ENCODE peak calls at places on chromosomes 7 and 10, in six cellular contexts. L is fibroblast of the aortic adventitia; D is kidney; R is CD4-positive, alpha-beta memory T cell; T is uterus; U is foreskin fibroblast. W is an unnamed sample.
A peak's percentile ranks its signal among the peaks of the same experiment; 100 is the strongest.

GRCh38 chr7:20217193-20217948 is at the start of gene MACC1:
- DNase-seq in D (peak; percentile 81), T (no peak), L (no peak), R (peak; percentile 24), U (no peak), W (no peak)

GRCh38 chr10:79178614-79179403 is 110.0 kb downstream of the ZMIZ1 start:
- DNase-seq in L (peak; percentile 86), D (peak; percentile 85), R (no peak), U (peak; percentile 84), T (peak; percentile 87), W (peak; percentile 82)

GRCh38 chr10:85995791-85996190 is 370.8 kb downstream of the GRID1 start:
- DNase-seq in R (no peak), T (no peak), D (no peak), L (no peak), U (peak; percentile 3), W (peak; percentile 36)

GRCh38 chr7:116952640-116953371 is 495 bp upstream of the ST7 start:
- DNase-seq in D (no peak), U (peak; percentile 74), T (peak; percentile 61), L (peak; percentile 57), R (no peak), W (peak; percentile 78)

GRCh38 chr10:119401671-119402395 is 140.7 kb downstream of the RGS10 start:
- DNase-seq in R (no peak), U (peak; percentile 99), T (peak; percentile 81), L (peak; percentile 98), D (no peak), W (peak; percentile 98)

GRCh38 chr7:70322786-70323185 is 724.5 kb downstream of the AUTS2 start:
- DNase-seq in L (no peak), T (no peak), R (no peak), D (no peak), U (no peak), W (no peak)

GRCh38 chr10:71289421-71290130 is 29.5 kb upstream of the SLC29A3 start:
- DNase-seq in R (no peak), D (no peak), U (peak; percentile 25), L (no peak), T (no peak), W (peak; percentile 10)

GRCh38 chr10:52673468-52673867 is 99.1 kb downstream of the MBL2 start:
- DNase-seq in D (no peak), T (no peak), R (no peak), L (no peak), U (no peak), W (no peak)

GRCh38 chr10:102713814-102714620 is at the start of gene ARL3:
- DNase-seq in D (peak; percentile 100), T (peak; percentile 97), R (peak; percentile 89), U (peak; percentile 100), L (peak; percentile 96), W (peak; percentile 100)

GRCh38 chr7:72016574-72016973 is 395.6 kb downstream of the CALN1 start:
- DNase-seq in U (no peak), D (no peak), L (no peak), T (no peak), R (no peak), W (no peak)

GRCh38 chr7:70060298-70061068 is 462.2 kb downstream of the AUTS2 start:
- DNase-seq in D (no peak), L (no peak), R (no peak), U (no peak), T (no peak), W (no peak)

GRCh38 chr10:77290528-77291155 is 347.0 kb downstream of the KCNMA1 start:
- DNase-seq in T (no peak), U (peak; percentile 84), D (no peak), R (no peak), L (peak; percentile 51), W (peak; percentile 91)

GRCh38 chr10:3091346-3091787 is 24.0 kb downstream of the PFKP start:
- DNase-seq in R (no peak), D (peak; percentile 81), L (peak; percentile 90), T (no peak), U (peak; percentile 85), W (peak; percentile 89)

GRCh38 chr10:30207485-30208052 is 141.5 kb downstream of the MTPAP start:
- DNase-seq in T (no peak), D (no peak), U (peak; percentile 26), L (no peak), R (no peak), W (no peak)

GRCh38 chr10:24370877-24371276 is 161.9 kb downstream of the KIAA1217 start:
- DNase-seq in L (no peak), D (no peak), T (no peak), R (no peak), U (peak; percentile 9), W (peak; percentile 16)

GRCh38 chr7:79692015-79692414 is 238.5 kb upstream of the MAGI2 start:
- DNase-seq in T (no peak), L (peak; percentile 58), D (no peak), U (peak; percentile 89), R (no peak), W (peak; percentile 83)

GRCh38 chr7:84647797-84648762 is 453.5 kb upstream of the SEMA3A start:
- DNase-seq in L (peak; percentile 96), T (no peak), U (peak; percentile 89), R (no peak), D (no peak), W (peak; percentile 77)

GRCh38 chr7:106482091-106482490 is 178.9 kb downstream of the CCDC71L start:
- DNase-seq in L (no peak), T (no peak), U (no peak), D (no peak), R (no peak), W (no peak)

GRCh38 chr7:86964973-86965726 is 94.3 kb downstream of the ELAPOR2 start:
- DNase-seq in R (no peak), U (no peak), D (no peak), L (no peak), T (no peak), W (no peak)

GRCh38 chr7:22219036-22219435 is 137.9 kb downstream of the RAPGEF5 start:
- DNase-seq in D (no peak), L (peak; percentile 45), U (no peak), R (no peak), T (no peak), W (no peak)
- H3K4me3 ChIP-seq in D (peak overlapping the region; percentile 88), L (no peak overlapping the region), U (no peak overlapping the region), R (no peak overlapping the region), T (peak overlapping the region; percentile 26), W (no peak overlapping the region)

DNA sequence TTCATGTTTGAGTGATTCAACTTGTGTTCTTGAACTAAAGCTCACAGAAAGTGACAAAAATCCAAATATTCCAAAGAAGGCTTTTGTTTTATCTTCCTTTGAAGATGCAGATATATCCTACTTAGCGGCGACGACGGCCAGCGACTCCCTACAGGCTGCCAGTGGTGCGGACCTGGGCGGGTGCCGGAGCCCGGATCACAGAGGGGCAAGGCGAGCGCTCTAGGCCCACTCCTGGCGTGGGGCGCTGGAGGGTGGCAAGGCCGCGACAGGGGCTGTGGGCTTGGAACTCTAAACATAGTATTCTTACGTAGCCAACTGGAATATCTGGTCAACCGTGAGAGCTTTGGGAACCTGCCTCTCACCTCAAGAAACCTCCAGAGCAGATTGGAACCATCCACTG is 914 bp upstream of the GIMAP7 start:
- DNase-seq in U (no peak), D (no peak), R (no peak), L (no peak), T (no peak), W (no peak)
- H3K4me3 ChIP-seq in U (no peak overlapping the region), D (no peak overlapping the region), R (peak overlapping the region; percentile 99), L (no peak overlapping the region), T (no peak overlapping the region), W (no peak overlapping the region)

DNA sequence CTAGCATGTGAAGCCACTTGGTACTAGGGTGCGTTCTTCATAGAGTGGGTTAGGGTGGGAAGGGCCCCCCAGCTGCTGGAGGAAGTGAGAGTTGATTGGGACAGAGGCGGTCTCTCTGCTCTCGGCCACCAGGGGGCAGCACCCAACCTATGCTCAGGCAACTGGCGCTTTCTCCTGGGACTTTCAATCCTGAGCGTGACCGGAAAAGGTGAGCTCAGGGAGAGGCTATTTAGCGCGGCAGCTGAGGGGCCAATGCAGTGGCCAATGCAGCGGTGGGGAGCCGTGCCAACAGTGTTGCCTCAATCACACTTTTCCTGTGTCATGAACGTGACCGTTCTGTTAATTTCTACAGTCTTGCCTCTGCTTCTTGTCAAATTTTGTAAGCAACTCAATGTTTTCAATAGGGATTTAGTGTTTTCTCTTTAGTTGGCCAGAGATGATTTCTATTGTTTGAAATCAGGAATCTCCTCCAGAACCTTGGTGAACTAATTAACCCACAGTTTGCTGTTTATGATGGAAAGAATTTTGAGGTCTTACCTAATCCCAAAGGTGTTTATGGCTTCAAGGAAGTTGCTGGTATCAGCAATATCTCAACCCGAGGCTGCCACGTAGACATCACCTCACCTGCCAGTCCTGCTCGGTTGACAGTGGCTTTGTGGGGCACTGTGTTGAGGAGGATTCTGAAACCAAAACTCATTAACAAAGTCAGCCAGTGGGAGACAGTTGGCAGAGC is 67.9 kb upstream of the PDZD8 start:
- DNase-seq in U (peak; percentile 84), L (peak; percentile 80), R (peak; percentile 17), T (peak; percentile 97), D (peak; percentile 91), W (peak; percentile 99)
- H3K4me3 ChIP-seq in U (no peak overlapping the region), L (peak overlapping the region; percentile 31), R (no peak overlapping the region), T (no peak overlapping the region), D (peak overlapping the region; percentile 61), W (peak overlapping the region; percentile 36)

DNA sequence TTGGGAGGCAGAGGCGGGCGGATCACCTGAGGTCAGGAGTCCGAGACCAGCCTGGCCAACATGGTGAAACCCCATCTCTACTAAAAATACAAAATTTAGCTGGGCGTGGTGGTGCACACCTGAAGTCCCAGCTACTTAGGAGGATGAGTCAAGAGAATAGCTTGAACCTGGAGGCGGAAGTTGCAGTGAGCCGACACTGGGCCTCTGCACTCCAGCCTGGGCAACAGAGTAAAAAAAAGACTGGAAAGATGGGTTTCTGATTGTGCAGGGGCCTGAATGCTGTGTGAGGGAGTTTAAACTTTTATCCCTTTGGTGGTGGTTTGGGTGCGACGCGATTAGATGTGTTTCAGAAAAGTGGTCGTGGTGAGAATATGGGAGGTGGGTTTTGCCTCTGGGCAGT is 1.8 kb downstream of the CHST12 start:
- DNase-seq in U (no peak), L (no peak), D (no peak), R (no peak), T (no peak), W (no peak)
- H3K4me3 ChIP-seq in U (no peak overlapping the region), L (no peak overlapping the region), D (no peak overlapping the region), R (peak overlapping the region; percentile 72), T (no peak overlapping the region), W (no peak overlapping the region)

GRCh38 chr10:96814264-96814663 is 17.8 kb upstream of the LCOR start:
- DNase-seq in D (no peak), U (peak; percentile 76), R (no peak), L (peak; percentile 66), T (no peak), W (peak; percentile 89)
- H3K4me3 ChIP-seq in D (no peak overlapping the region), U (no peak overlapping the region), R (no peak overlapping the region), L (no peak overlapping the region), T (no peak overlapping the region), W (no peak overlapping the region)

W was measured in GM23248.